ENCODE peak calls at places on chromosomes 13 and 19, in ten cellular contexts. One of them, this sample, is unnamed.

GRCh38 chr13:114124921-114125320 is 7.5 kb downstream of the RASA3 start:
- DNase-seq in gastrocnemius medialis: no peak
- DNase-seq in adrenal gland: no peak
- DNase-seq in IMR-90: peak
- DNase-seq in HepG2: no peak
- DNase-seq in lower leg skin: no peak
- DNase-seq in Peyer's patch: no peak
- DNase-seq in A549: no peak
- DNase-seq in transverse colon: no peak
- DNase-seq in testis: no peak
- DNase-seq in this sample: no peak

GRCh38 chr13:77724092-77724491 is 26.6 kb downstream of the SLAIN1 start:
- DNase-seq in lower leg skin: no peak
- DNase-seq in gastrocnemius medialis: no peak
- DNase-seq in testis: no peak
- DNase-seq in adrenal gland: no peak
- DNase-seq in transverse colon: no peak
- DNase-seq in IMR-90: no peak
- DNase-seq in Peyer's patch: no peak
- DNase-seq in A549: no peak
- DNase-seq in HepG2: no peak
- DNase-seq in this sample: no peak

GRCh38 chr19:48644355-48644754 is 1.6 kb downstream of the CA11 start:
- DNase-seq in Peyer's patch: no peak
- DNase-seq in HepG2: no peak
- DNase-seq in transverse colon: no peak
- DNase-seq in IMR-90: no peak
- DNase-seq in gastrocnemius medialis: no peak
- DNase-seq in testis: no peak
- DNase-seq in adrenal gland: no peak
- DNase-seq in lower leg skin: no peak
- DNase-seq in A549: no peak
- DNase-seq in this sample: no peak

GRCh38 chr19:48271531-48272151 is 1.8 kb downstream of the ZNF114 start:
- DNase-seq in Peyer's patch: peak
- DNase-seq in testis: peak
- DNase-seq in transverse colon: peak
- DNase-seq in gastrocnemius medialis: no peak
- DNase-seq in A549: peak
- DNase-seq in adrenal gland: no peak
- DNase-seq in HepG2: peak
- DNase-seq in lower leg skin: peak
- DNase-seq in IMR-90: peak
- DNase-seq in this sample: peak

GRCh38 chr13:102132896-102133295 is 269.0 kb downstream of the FGF14 start:
- DNase-seq in HepG2: no peak
- DNase-seq in adrenal gland: no peak
- DNase-seq in gastrocnemius medialis: no peak
- DNase-seq in Peyer's patch: no peak
- DNase-seq in lower leg skin: no peak
- DNase-seq in testis: no peak
- DNase-seq in A549: no peak
- DNase-seq in transverse colon: no peak
- DNase-seq in IMR-90: no peak
- DNase-seq in this sample: no peak

GRCh38 chr13:29111446-29111845 is 291.3 kb downstream of the MTUS2 start:
- DNase-seq in A549: no peak
- DNase-seq in adrenal gland: no peak
- DNase-seq in Peyer's patch: no peak
- DNase-seq in IMR-90: no peak
- DNase-seq in lower leg skin: no peak
- DNase-seq in testis: no peak
- DNase-seq in transverse colon: no peak
- DNase-seq in HepG2: no peak
- DNase-seq in gastrocnemius medialis: no peak
- DNase-seq in this sample: no peak

GRCh38 chr19:48403606-48404005 is 10.1 kb downstream of the GRIN2D start:
- DNase-seq in gastrocnemius medialis: peak
- DNase-seq in Peyer's patch: peak
- DNase-seq in adrenal gland: no peak
- DNase-seq in IMR-90: peak
- DNase-seq in A549: peak
- DNase-seq in HepG2: peak
- DNase-seq in lower leg skin: no peak
- DNase-seq in transverse colon: peak
- DNase-seq in testis: peak
- DNase-seq in this sample: peak

GRCh38 chr13:112346173-112346898 is 29.8 kb upstream of the SPACA7 start:
- DNase-seq in Peyer's patch: no peak
- DNase-seq in testis: no peak
- DNase-seq in adrenal gland: no peak
- DNase-seq in A549: no peak
- DNase-seq in transverse colon: no peak
- DNase-seq in HepG2: no peak
- DNase-seq in gastrocnemius medialis: no peak
- DNase-seq in lower leg skin: no peak
- DNase-seq in IMR-90: no peak
- DNase-seq in this sample: no peak

GRCh38 chr13:33146843-33147611 is 130.8 kb downstream of the KL start:
- DNase-seq in IMR-90: no peak
- DNase-seq in lower leg skin: no peak
- DNase-seq in adrenal gland: no peak
- DNase-seq in HepG2: no peak
- DNase-seq in gastrocnemius medialis: no peak
- DNase-seq in testis: no peak
- DNase-seq in transverse colon: no peak
- DNase-seq in Peyer's patch: no peak
- DNase-seq in A549: no peak
- DNase-seq in this sample: no peak

GRCh38 chr19:29881386-29881785 is 60.7 kb upstream of the URI1 start:
- DNase-seq in transverse colon: no peak
- DNase-seq in A549: no peak
- DNase-seq in gastrocnemius medialis: no peak
- DNase-seq in testis: no peak
- DNase-seq in lower leg skin: no peak
- DNase-seq in IMR-90: peak
- DNase-seq in Peyer's patch: no peak
- DNase-seq in adrenal gland: no peak
- DNase-seq in HepG2: no peak
- DNase-seq in this sample: no peak

GRCh38 chr13:50693755-50694154 is 149.7 kb downstream of the DLEU7 start:
- DNase-seq in A549: no peak
- DNase-seq in IMR-90: no peak
- DNase-seq in transverse colon: no peak
- DNase-seq in gastrocnemius medialis: no peak
- DNase-seq in Peyer's patch: no peak
- DNase-seq in testis: peak
- DNase-seq in HepG2: no peak
- DNase-seq in adrenal gland: no peak
- DNase-seq in lower leg skin: no peak
- DNase-seq in this sample: no peak

GRCh38 chr19:35098413-35099049 is 17.1 kb upstream of the FXYD3 start:
- DNase-seq in A549: no peak
- DNase-seq in lower leg skin: no peak
- DNase-seq in HepG2: no peak
- DNase-seq in Peyer's patch: no peak
- DNase-seq in IMR-90: no peak
- DNase-seq in adrenal gland: no peak
- DNase-seq in transverse colon: no peak
- DNase-seq in testis: no peak
- DNase-seq in gastrocnemius medialis: no peak
- DNase-seq in this sample: no peak

GRCh38 chr19:3278294-3278693 is 53.8 kb downstream of the CELF5 start:
- DNase-seq in HepG2: no peak
- DNase-seq in gastrocnemius medialis: no peak
- DNase-seq in adrenal gland: no peak
- DNase-seq in IMR-90: no peak
- DNase-seq in Peyer's patch: no peak
- DNase-seq in transverse colon: no peak
- DNase-seq in A549: no peak
- DNase-seq in testis: no peak
- DNase-seq in lower leg skin: no peak
- DNase-seq in this sample: no peak

GRCh38 chr19:15276620-15277019 is 44.4 kb upstream of the EPHX3 start:
- DNase-seq in transverse colon: no peak
- DNase-seq in HepG2: no peak
- DNase-seq in testis: no peak
- DNase-seq in gastrocnemius medialis: peak
- DNase-seq in A549: no peak
- DNase-seq in adrenal gland: no peak
- DNase-seq in Peyer's patch: no peak
- DNase-seq in IMR-90: no peak
- DNase-seq in lower leg skin: no peak
- DNase-seq in this sample: peak

GRCh38 chr13:45136741-45137500 is 16.6 kb downstream of the GTF2F2 start:
- DNase-seq in IMR-90: no peak
- DNase-seq in Peyer's patch: no peak
- DNase-seq in gastrocnemius medialis: no peak
- DNase-seq in A549: no peak
- DNase-seq in transverse colon: no peak
- DNase-seq in adrenal gland: no peak
- DNase-seq in HepG2: no peak
- DNase-seq in testis: no peak
- DNase-seq in lower leg skin: no peak
- DNase-seq in this sample: no peak

GRCh38 chr19:16509141-16510061 is 13.2 kb downstream of the C19orf44 start:
- DNase-seq in lower leg skin: no peak
- DNase-seq in HepG2: no peak
- DNase-seq in A549: no peak
- DNase-seq in IMR-90: peak
- DNase-seq in adrenal gland: no peak
- DNase-seq in Peyer's patch: no peak
- DNase-seq in transverse colon: no peak
- DNase-seq in testis: peak
- DNase-seq in gastrocnemius medialis: no peak
- DNase-seq in this sample: no peak

GRCh38 chr13:110179858-110180156 is 127.2 kb downstream of the COL4A1 start:
- DNase-seq in transverse colon: no peak
- DNase-seq in lower leg skin: no peak
- DNase-seq in gastrocnemius medialis: no peak
- DNase-seq in testis: no peak
- DNase-seq in A549: no peak
- DNase-seq in IMR-90: no peak
- DNase-seq in adrenal gland: no peak
- DNase-seq in HepG2: no peak
- DNase-seq in Peyer's patch: no peak
- DNase-seq in this sample: no peak

GRCh38 chr13:59318320-59318930 is 845.3 kb downstream of the DIAPH3 start:
- DNase-seq in lower leg skin: peak
- DNase-seq in HepG2: peak
- DNase-seq in Peyer's patch: peak
- DNase-seq in gastrocnemius medialis: peak
- DNase-seq in A549: peak
- DNase-seq in transverse colon: peak
- DNase-seq in adrenal gland: peak
- DNase-seq in testis: peak
- DNase-seq in IMR-90: peak
- DNase-seq in this sample: peak

GRCh38 chr13:50682966-50683365 is 160.5 kb downstream of the DLEU7 start:
- DNase-seq in IMR-90: no peak
- DNase-seq in gastrocnemius medialis: no peak
- DNase-seq in A549: no peak
- DNase-seq in adrenal gland: no peak
- DNase-seq in Peyer's patch: no peak
- DNase-seq in transverse colon: no peak
- DNase-seq in testis: no peak
- DNase-seq in HepG2: no peak
- DNase-seq in lower leg skin: no peak
- DNase-seq in this sample: no peak

GRCh38 chr19:5448374-5448773 is 6.8 kb upstream of the ZNRF4 start:
- DNase-seq in testis: no peak
- DNase-seq in lower leg skin: no peak
- DNase-seq in adrenal gland: no peak
- DNase-seq in HepG2: no peak
- DNase-seq in gastrocnemius medialis: no peak
- DNase-seq in Peyer's patch: no peak
- DNase-seq in transverse colon: no peak
- DNase-seq in IMR-90: no peak
- DNase-seq in A549: no peak
- DNase-seq in this sample: no peak

GRCh38 chr19:55232284-55232597 is 3.7 kb upstream of the TMEM86B start:
- DNase-seq in A549: no peak
- DNase-seq in transverse colon: no peak
- DNase-seq in lower leg skin: no peak
- DNase-seq in HepG2: no peak
- DNase-seq in testis: no peak
- DNase-seq in adrenal gland: no peak
- DNase-seq in gastrocnemius medialis: no peak
- DNase-seq in Peyer's patch: no peak
- DNase-seq in IMR-90: no peak
- DNase-seq in this sample: no peak
- TF ChIP-seq POLR2A in A549: no peak
- TF ChIP-seq POLR2A in transverse colon: no peak
- TF ChIP-seq POLR2A in lower leg skin: no peak
- TF ChIP-seq POLR2A in HepG2: no peak
- TF ChIP-seq POLR2A in testis: no peak
- TF ChIP-seq POLR2A in adrenal gland: no peak
- TF ChIP-seq POLR2A in gastrocnemius medialis: no peak
- TF ChIP-seq POLR2A in Peyer's patch: no peak
- TF ChIP-seq POLR2A in IMR-90: no peak
- TF ChIP-seq POLR2A in this sample: no peak

GRCh38 chr13:40665754-40666057 is 735 bp downstream of the FOXO1 start:
- DNase-seq in HepG2: no peak
- DNase-seq in lower leg skin: no peak
- DNase-seq in testis: no peak
- DNase-seq in IMR-90: no peak
- DNase-seq in A549: no peak
- DNase-seq in Peyer's patch: no peak
- DNase-seq in transverse colon: no peak
- DNase-seq in adrenal gland: no peak
- DNase-seq in gastrocnemius medialis: no peak
- DNase-seq in this sample: no peak
- TF ChIP-seq POLR2A in HepG2: no peak
- TF ChIP-seq POLR2A in lower leg skin: no peak
- TF ChIP-seq POLR2A in testis: no peak
- TF ChIP-seq POLR2A in IMR-90: no peak
- TF ChIP-seq POLR2A in A549: no peak
- TF ChIP-seq POLR2A in Peyer's patch: no peak
- TF ChIP-seq POLR2A in transverse colon: no peak
- TF ChIP-seq POLR2A in adrenal gland: no peak
- TF ChIP-seq POLR2A in gastrocnemius medialis: no peak
- TF ChIP-seq POLR2A in this sample: no peak

GRCh38 chr19:1918975-1919374 is 13.8 kb downstream of the ADAT3 start:
- DNase-seq in HepG2: no peak
- DNase-seq in adrenal gland: no peak
- DNase-seq in A549: no peak
- DNase-seq in Peyer's patch: no peak
- DNase-seq in IMR-90: no peak
- DNase-seq in gastrocnemius medialis: no peak
- DNase-seq in lower leg skin: no peak
- DNase-seq in testis: no peak
- DNase-seq in transverse colon: no peak
- DNase-seq in this sample: no peak
- TF ChIP-seq POLR2A in HepG2: no peak
- TF ChIP-seq POLR2A in adrenal gland: no peak
- TF ChIP-seq POLR2A in A549: no peak
- TF ChIP-seq POLR2A in Peyer's patch: no peak
- TF ChIP-seq POLR2A in IMR-90: no peak
- TF ChIP-seq POLR2A in gastrocnemius medialis: no peak
- TF ChIP-seq POLR2A in lower leg skin: no peak
- TF ChIP-seq POLR2A in testis: no peak
- TF ChIP-seq POLR2A in transverse colon: no peak
- TF ChIP-seq POLR2A in this sample: no peak

GRCh38 chr19:42132851-42133528 is 744 bp upstream of the POU2F2 start:
- DNase-seq in adrenal gland: peak
- DNase-seq in transverse colon: peak
- DNase-seq in IMR-90: no peak
- DNase-seq in A549: peak
- DNase-seq in HepG2: peak
- DNase-seq in lower leg skin: peak
- DNase-seq in Peyer's patch: peak
- DNase-seq in testis: peak
- DNase-seq in gastrocnemius medialis: peak
- DNase-seq in this sample: peak
- TF ChIP-seq POLR2A in adrenal gland: no peak
- TF ChIP-seq POLR2A in transverse colon: peak
- TF ChIP-seq POLR2A in IMR-90: peak
- TF ChIP-seq POLR2A in A549: no peak
- TF ChIP-seq POLR2A in HepG2: no peak
- TF ChIP-seq POLR2A in lower leg skin: no peak
- TF ChIP-seq POLR2A in Peyer's patch: no peak
- TF ChIP-seq POLR2A in testis: no peak
- TF ChIP-seq POLR2A in gastrocnemius medialis: no peak
- TF ChIP-seq POLR2A in this sample: no peak